ENCODE peak calls at places on chromosomes 6 and 20, in four cellular contexts. P is CD4-positive, alpha-beta T cell; L is IMR-90; K is transverse colon. H is an unnamed sample.
A peak's percentile ranks its signal among the peaks of the same experiment; 100 is the strongest.

GRCh38 chr6:148457843-148458159 is 115.2 kb downstream of the SASH1 start:
- DNase-seq in P (no peak), L (no peak), K (no peak), H (no peak)

GRCh38 chr20:56573989-56574388 is 40.9 kb downstream of the FAM209B start:
- DNase-seq in P (no peak), L (no peak), K (no peak), H (no peak)

GRCh38 chr6:141677598-141678211 is 455.0 kb upstream of the GJE1 start:
- DNase-seq in P (no peak), L (peak; percentile 47), K (no peak), H (no peak)

GRCh38 chr6:122381494-122382083 is 17.9 kb upstream of the HSF2 start:
- DNase-seq in P (peak; percentile 44), L (peak; percentile 79), K (peak; percentile 49), H (peak; percentile 36)

GRCh38 chr6:14922306-14922705 is 323.6 kb upstream of the JARID2 start:
- DNase-seq in P (no peak), L (no peak), K (no peak), H (no peak)

GRCh38 chr6:170445487-170445886 is 107.6 kb downstream of the PSMB1 start:
- DNase-seq in P (no peak), L (no peak), K (no peak), H (no peak)

GRCh38 chr6:158046201-158047119 is 64.8 kb downstream of the SYNJ2 start:
- DNase-seq in P (no peak), L (no peak), K (no peak), H (no peak)

GRCh38 chr20:400451-401275 is 7.4 kb upstream of the RBCK1 start:
- DNase-seq in P (no peak), L (no peak), K (no peak), H (no peak)

GRCh38 chr6:170365581-170365980 is 59.0 kb downstream of the FAM120B start:
- DNase-seq in P (no peak), L (no peak), K (no peak), H (no peak)

GRCh38 chr6:157486632-157487031 is 105.6 kb downstream of the ZDHHC14 start:
- DNase-seq in P (no peak), L (no peak), K (no peak), H (no peak)

GRCh38 chr6:4510906-4511625 is 265.1 kb upstream of the CDYL start:
- DNase-seq in P (no peak), L (no peak), K (no peak), H (no peak)

GRCh38 chr6:91132461-91132860 is 545.6 kb upstream of the MAP3K7 start:
- DNase-seq in P (no peak), L (no peak), K (no peak), H (no peak)

GRCh38 chr6:26532699-26533523 is 5.3 kb upstream of the HMGN4 start:
- DNase-seq in P (peak; percentile 80), L (peak; percentile 89), K (peak; percentile 92), H (peak; percentile 78)

GRCh38 chr20:57774951-57775350 is 65.1 kb upstream of the PMEPA1 start:
- DNase-seq in P (no peak), L (no peak), K (no peak), H (no peak)

GRCh38 chr6:90155114-90155513 is 141.5 kb downstream of the BACH2 start:
- DNase-seq in P (no peak), L (peak; percentile 55), K (no peak), H (no peak)

GRCh38 chr6:131792091-131792496 is 15.7 kb upstream of the ENPP1 start:
- DNase-seq in P (no peak), L (peak; percentile 49), K (no peak), H (no peak)

GRCh38 chr6:148825492-148825891 is 78.7 kb downstream of the UST start:
- DNase-seq in P (no peak), L (no peak), K (no peak), H (no peak)

GRCh38 chr20:38149880-38150594 is 15.0 kb downstream of the TGM2 start:
- DNase-seq in P (no peak), L (no peak), K (no peak), H (no peak)

GRCh38 chr6:53320964-53321363 is 27.8 kb downstream of the ELOVL5 start:
- DNase-seq in P (no peak), L (no peak), K (no peak), H (no peak)

GRCh38 chr6:126038234-126038633 is 51.9 kb downstream of the TRMT11 start:
- DNase-seq in P (no peak), L (no peak), K (no peak), H (no peak)

GRCh38 chr6:149884215-149884614 is 13.7 kb downstream of the RAET1E start:
- DNase-seq in P (no peak), L (peak; percentile 48), K (no peak), H (no peak)

GRCh38 chr6:1315560-1316386 is 3.9 kb downstream of the FOXQ1 start:
- DNase-seq in P (no peak), L (no peak), K (no peak), H (no peak)

GRCh38 chr6:93389192-93389591 is 30.2 kb downstream of the EPHA7 start:
- DNase-seq in P (no peak), L (no peak), K (no peak), H (no peak)

GRCh38 chr6:134909701-134910595 is 40.0 kb downstream of the ALDH8A1 start:
- DNase-seq in P (no peak), L (no peak), K (no peak), H (no peak)

GRCh38 chr6:147311218-147311617 is 107.0 kb downstream of the STXBP5 start:
- DNase-seq in P (no peak), L (peak; percentile 45), K (no peak), H (no peak)

DNA sequence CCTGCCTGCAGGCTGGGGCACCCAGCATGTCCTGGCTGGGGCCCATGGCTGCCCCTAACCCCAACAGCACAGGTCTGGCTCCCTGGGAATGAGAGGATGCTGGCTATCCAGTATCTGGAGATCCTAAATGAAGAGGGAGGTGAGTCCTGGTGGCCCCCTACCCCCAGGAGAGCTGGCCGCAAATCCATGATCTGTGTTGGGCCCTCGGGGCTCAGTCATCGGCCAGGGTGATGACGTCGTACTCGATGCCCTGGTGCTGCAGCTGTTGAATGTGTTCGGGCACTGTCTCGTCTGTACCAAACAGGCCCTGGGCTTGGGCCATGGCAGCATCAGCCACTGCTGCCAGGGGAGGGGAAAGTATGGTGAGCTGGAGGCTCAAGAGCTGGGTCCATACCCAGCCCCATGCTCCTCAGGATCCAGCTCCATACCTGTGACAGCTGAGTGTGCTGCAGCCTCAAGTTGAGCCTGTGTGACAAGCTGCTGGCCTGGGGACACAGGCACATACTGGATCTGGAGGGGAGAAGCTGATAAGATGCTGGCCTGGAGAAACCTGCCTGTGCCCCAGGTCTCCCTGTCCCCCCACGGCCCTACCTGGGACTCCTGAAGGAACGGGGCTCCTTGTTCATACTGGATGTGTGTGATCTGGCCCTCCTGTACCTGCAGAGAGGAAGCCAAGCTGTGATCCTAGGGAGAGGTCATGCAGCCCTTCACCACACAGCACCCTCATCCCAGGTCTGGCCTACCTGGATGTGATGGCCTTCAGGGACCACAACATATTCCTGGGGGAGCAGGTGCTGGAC is 14.5 kb downstream of the PCIF1 start:
- DNase-seq in P (no peak), L (no peak), K (no peak), H (no peak)
- H3K27ac ChIP-seq in P (no peak overlapping the region), L (no peak overlapping the region), K (no peak overlapping the region), H (no peak overlapping the region)

GRCh38 chr6:137750284-137750683 is 116.8 kb upstream of the TNFAIP3 start:
- DNase-seq in P (no peak), L (no peak), K (no peak), H (no peak)
- H3K27ac ChIP-seq in P (no peak overlapping the region), L (no peak overlapping the region), K (no peak overlapping the region), H (no peak overlapping the region)

GRCh38 chr6:85574932-85575598 is 18.6 kb downstream of the SNX14 start:
- DNase-seq in P (no peak), L (peak; percentile 89), K (no peak), H (no peak)
- H3K27ac ChIP-seq in P (no peak overlapping the region), L (no peak overlapping the region), K (no peak overlapping the region), H (no peak overlapping the region)

DNA sequence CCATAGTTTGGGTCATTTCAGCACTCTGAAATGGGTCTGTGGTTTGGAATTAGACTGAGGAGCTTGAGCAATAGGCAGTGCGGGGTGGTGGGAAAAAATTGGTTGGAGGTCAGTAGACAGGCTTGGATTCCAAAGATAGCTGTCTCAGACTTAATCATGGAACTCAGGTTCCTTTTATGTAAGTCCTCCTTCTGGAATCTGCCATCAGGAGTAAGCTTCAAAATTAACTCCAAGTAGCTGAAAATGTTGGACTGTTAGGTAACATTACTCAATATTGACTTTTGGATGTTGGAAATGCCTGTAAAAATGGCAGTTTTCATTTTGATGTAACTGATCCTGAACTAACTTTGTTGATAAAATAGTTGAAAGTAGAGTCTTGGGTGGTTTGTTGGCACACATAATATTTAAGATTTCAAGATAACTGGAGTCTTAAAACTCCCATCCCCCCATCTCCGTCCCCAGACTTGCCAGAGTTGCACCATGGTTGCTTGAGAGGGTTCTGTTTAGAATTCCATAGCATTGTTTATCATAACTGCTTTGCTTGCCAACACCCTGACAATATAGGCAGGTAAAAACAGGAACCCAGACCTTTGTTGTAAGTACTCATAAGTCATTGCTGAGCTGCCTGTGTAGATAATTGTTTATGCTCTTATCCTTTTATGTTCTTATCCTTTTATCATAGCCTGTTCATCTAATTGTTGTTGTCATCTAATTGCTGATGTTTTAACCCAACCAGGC is 83.1 kb downstream of the PHF20 start:
- DNase-seq in P (no peak), L (peak; percentile 43), K (no peak), H (no peak)
- H3K27ac ChIP-seq in P (no peak overlapping the region), L (no peak overlapping the region), K (no peak overlapping the region), H (no peak overlapping the region)

GRCh38 chr20:23639490-23639958 is 1.8 kb upstream of the CST3 start:
- DNase-seq in P (no peak), L (no peak), K (peak; percentile 72), H (no peak)
- H3K27ac ChIP-seq in P (no peak overlapping the region), L (no peak overlapping the region), K (no peak overlapping the region), H (no peak overlapping the region)